ENCODE peak calls at places on chromosomes 16 and 17, in seven cellular contexts. Q is upper lobe of right lung; X is activated naive CD4-positive, alpha-beta T cell treated with Interleukin-2 at 50 U/mL for 16 hours; R is NCI-H1694; Z is Kasumi-1; I is AG08396; P is cerebellar nuclear complex. T is an unnamed sample.

GRCh38 chr16:56226187-56226586 is 34.9 kb downstream of the GNAO1 start:
- DNase-seq in Q (no peak), X (no peak), R (peak), Z (no peak), I (no peak), P (no peak), T (no peak)

GRCh38 chr16:57527027-57527426 is 9.3 kb downstream of the CCDC102A start:
- DNase-seq in Q (peak), X (no peak), R (no peak), Z (no peak), I (no peak), P (no peak), T (no peak)

GRCh38 chr16:26345951-26346350 is 654.2 kb downstream of the HS3ST4 start:
- DNase-seq in Q (no peak), X (no peak), R (no peak), Z (no peak), I (no peak), P (no peak), T (no peak)

GRCh38 chr16:22070361-22071351 is 21.7 kb upstream of the VWA3A start:
- DNase-seq in Q (no peak), X (no peak), R (peak), Z (no peak), I (peak), P (no peak), T (no peak)

GRCh38 chr17:8420041-8420934 is 15.4 kb upstream of the NDEL1 start:
- DNase-seq in Q (peak), X (no peak), R (no peak), Z (no peak), I (peak), P (no peak), T (no peak)

GRCh38 chr16:87845807-87846619 is 23.3 kb downstream of the SLC7A5 start:
- DNase-seq in Q (no peak), X (no peak), R (no peak), Z (no peak), I (no peak), P (no peak), T (no peak)

GRCh38 chr17:41654134-41654907 is 29.9 kb upstream of the KRT17 start:
- DNase-seq in Q (peak), X (no peak), R (no peak), Z (no peak), I (no peak), P (no peak), T (no peak)

GRCh38 chr16:28191364-28191985 is 20.3 kb downstream of the XPO6 start:
- DNase-seq in Q (no peak), X (no peak), R (no peak), Z (no peak), I (no peak), P (no peak), T (no peak)

GRCh38 chr16:56281256-56281805 is 90.0 kb downstream of the GNAO1 start:
- DNase-seq in Q (no peak), X (no peak), R (no peak), Z (peak), I (no peak), P (no peak), T (no peak)

GRCh38 chr16:65285128-65286120 is 163.6 kb upstream of the CDH11 start:
- DNase-seq in Q (no peak), X (no peak), R (no peak), Z (no peak), I (peak), P (no peak), T (no peak)

GRCh38 chr16:56950881-56951771 is 10.6 kb upstream of the CETP start:
- DNase-seq in Q (peak), X (peak), R (no peak), Z (peak), I (peak), P (no peak), T (peak)

GRCh38 chr17:66255527-66255971 is 26.3 kb upstream of the APOH start:
- DNase-seq in Q (no peak), X (peak), R (no peak), Z (no peak), I (no peak), P (no peak), T (peak)

GRCh38 chr17:72940511-72940910 is 152.0 kb downstream of the SLC39A11 start:
- DNase-seq in Q (no peak), X (no peak), R (no peak), Z (no peak), I (no peak), P (no peak), T (no peak)

GRCh38 chr17:33052856-33053255 is 61.2 kb downstream of the SPACA3 start:
- DNase-seq in Q (no peak), X (no peak), R (no peak), Z (no peak), I (no peak), P (no peak), T (no peak)

GRCh38 chr17:64155751-64156544 is 26.0 kb upstream of the ERN1 start:
- DNase-seq in Q (no peak), X (no peak), R (no peak), Z (no peak), I (no peak), P (no peak), T (peak)

GRCh38 chr17:5758651-5759050 is 174.3 kb upstream of the NLRP1 start:
- DNase-seq in Q (no peak), X (no peak), R (no peak), Z (no peak), I (no peak), P (no peak), T (no peak)

GRCh38 chr17:80892019-80892855 is 99.4 kb upstream of the CHMP6 start:
- DNase-seq in Q (no peak), X (peak), R (peak), Z (peak), I (peak), P (no peak), T (peak)

GRCh38 chr17:8122923-8123694 is 797 bp downstream of the HES7 start:
- DNase-seq in Q (no peak), X (peak), R (no peak), Z (no peak), I (no peak), P (no peak), T (peak)

GRCh38 chr17:31535581-31535981 is 144.1 kb downstream of the RAB11FIP4 start:
- DNase-seq in Q (no peak), X (peak), R (no peak), Z (peak), I (no peak), P (no peak), T (no peak)

GRCh38 chr17:72120878-72121163 is at the start of gene SOX9:
- DNase-seq in Q (peak), X (no peak), R (peak), Z (no peak), I (peak), P (peak), T (no peak)

GRCh38 chr16:10827691-10828341 is 9.2 kb upstream of the TVP23A start:
- DNase-seq in Q (peak), X (no peak), R (no peak), Z (no peak), I (peak), P (no peak), T (no peak)

GRCh38 chr16:84545114-84545737 is 40.8 kb upstream of the MEAK7 start:
- DNase-seq in Q (no peak), X (no peak), R (peak), Z (no peak), I (no peak), P (no peak), T (no peak)